ENCODE peak calls at places on chromosome 18, in five cellular contexts. K is cardiac muscle cell; Q is GM23248; L is CD4-positive, alpha-beta memory T cell; G is SK-N-SH. F is an unnamed sample. For H3K4me1, the result is how much of the 10 kb centered on the place peaks cover.

GRCh38 chr18:24632158-24632988 is 171.9 kb downstream of the HRH4 start:
- DNase-seq in K (no peak), Q (no peak), L (no peak), G (no peak), F (no peak)

GRCh38 chr18:27604583-27604982 is 419.5 kb upstream of the CHST9 start:
- DNase-seq in K (no peak), Q (peak), L (no peak), G (no peak), F (no peak)

GRCh38 chr18:62425465-62426190 is 97.2 kb upstream of the ZCCHC2 start:
- DNase-seq in K (peak), Q (peak), L (peak), G (peak), F (peak)

GRCh38 chr18:76803814-76804213 is 18.5 kb upstream of the ZNF236 start:
- DNase-seq in K (peak), Q (peak), L (peak), G (peak), F (no peak)

GRCh38 chr18:136433-136832 is 21.9 kb upstream of the USP14 start:
- DNase-seq in K (no peak), Q (no peak), L (peak), G (peak), F (no peak)

GRCh38 chr18:6891788-6892187 is 162.3 kb downstream of the ARHGAP28 start:
- DNase-seq in K (no peak), Q (peak), L (no peak), G (no peak), F (no peak)

GRCh38 chr18:50009772-50010171 is 185.2 kb downstream of the MYO5B start:
- DNase-seq in K (peak), Q (peak), L (peak), G (peak), F (no peak)

GRCh38 chr18:77203071-77203470 is 46.6 kb upstream of the GALR1 start:
- DNase-seq in K (peak), Q (peak), L (no peak), G (no peak), F (no peak)

GRCh38 chr18:62634991-62635630 is 80.2 kb upstream of the PHLPP1 start:
- DNase-seq in K (no peak), Q (peak), L (no peak), G (no peak), F (no peak)

GRCh38 chr18:8890957-8891464 is 185.7 kb downstream of the MTCL1 start:
- DNase-seq in K (no peak), Q (peak), L (no peak), G (no peak), F (peak)

GRCh38 chr18:70181015-70181414 is 24.5 kb downstream of the RTTN start:
- DNase-seq in K (no peak), Q (peak), L (no peak), G (no peak), F (no peak)

GRCh38 chr18:1056404-1056803 is 151.7 kb downstream of the ADCYAP1 start:
- DNase-seq in K (no peak), Q (no peak), L (no peak), G (no peak), F (no peak)

GRCh38 chr18:52715421-52715820 is 375.4 kb downstream of the DCC start:
- DNase-seq in K (no peak), Q (no peak), L (no peak), G (no peak), F (no peak)

GRCh38 chr18:79599503-79599931 is 80.1 kb upstream of the CTDP1 start:
- DNase-seq in K (no peak), Q (peak), L (no peak), G (no peak), F (no peak)

GRCh38 chr18:61855127-61855991 is 37.4 kb downstream of the RNF152 start:
- DNase-seq in K (no peak), Q (no peak), L (no peak), G (peak), F (no peak)

GRCh38 chr18:9835796-9836195 is 50.0 kb upstream of the TXNDC2 start:
- DNase-seq in K (no peak), Q (no peak), L (no peak), G (peak), F (no peak)

GRCh38 chr18:36366994-36367839 is 69.7 kb downstream of the FHOD3 start:
- DNase-seq in K (peak), Q (no peak), L (no peak), G (no peak), F (no peak)

GRCh38 chr18:78528437-78529228 is 451.0 kb upstream of the SALL3 start:
- DNase-seq in K (peak), Q (no peak), L (no peak), G (no peak), F (no peak)

GRCh38 chr18:58043452-58044369 is at the start of gene NEDD4L:
- DNase-seq in K (peak), Q (peak), L (peak), G (peak), F (peak)

GRCh38 chr18:23935804-23936203 is 78.8 kb upstream of the TTC39C start:
- DNase-seq in K (no peak), Q (no peak), L (peak), G (no peak), F (no peak)

GRCh38 chr18:58362027-58362575 is 266.8 kb downstream of the ALPK2 start:
- DNase-seq in K (no peak), Q (peak), L (no peak), G (no peak), F (no peak)

GRCh38 chr18:59990121-59990818 is 90.5 kb downstream of the PMAIP1 start:
- DNase-seq in K (no peak), Q (no peak), L (no peak), G (no peak), F (no peak)

GRCh38 chr18:26215247-26215970 is 10.8 kb upstream of the TAF4B start:
- DNase-seq in K (no peak), Q (no peak), L (peak), G (no peak), F (no peak)

GRCh38 chr18:46407471-46408166 is 249.4 kb downstream of the LOXHD1 start:
- DNase-seq in K (no peak), Q (peak), L (no peak), G (no peak), F (no peak)

GRCh38 chr18:73514449-73514848 is 633.2 kb downstream of the FBXO15 start:
- DNase-seq in K (no peak), Q (no peak), L (no peak), G (no peak), F (no peak)

DNA sequence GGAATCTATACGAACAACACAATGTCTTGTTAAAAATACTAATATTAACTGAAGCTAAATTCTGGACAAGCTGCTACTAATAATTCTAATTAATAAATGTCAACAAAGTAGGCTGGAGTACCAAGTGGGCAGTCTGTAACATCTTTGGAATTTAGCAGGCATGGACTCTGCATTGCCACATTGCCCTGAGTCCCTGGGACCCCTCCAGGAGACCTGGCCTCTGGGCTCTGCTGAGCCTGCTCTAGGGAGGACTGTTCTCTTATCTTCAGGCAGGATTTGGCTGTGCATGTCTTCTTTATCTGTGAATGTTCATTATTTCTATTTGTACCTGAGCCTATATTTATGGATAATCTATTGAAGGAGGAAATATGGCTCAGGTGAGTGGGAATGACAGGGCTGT is 28.8 kb upstream of the SETBP1 start:
- DNase-seq in K (no peak), Q (peak), L (no peak), G (no peak), F (no peak)
- H3K4me1 ChIP-seq in K (under half), Q (under half), L (under half), G (under half), F (under half)

GRCh38 chr18:44790860-44791259 is 110.2 kb downstream of the SETBP1 start:
- DNase-seq in K (no peak), Q (no peak), L (no peak), G (no peak), F (no peak)

GRCh38 chr18:44793186-44793585 is 112.5 kb downstream of the SETBP1 start:
- DNase-seq in K (no peak), Q (no peak), L (no peak), G (no peak), F (no peak)

GRCh38 chr18:44793685-44794084 is 113.0 kb downstream of the SETBP1 start:
- DNase-seq in K (no peak), Q (no peak), L (no peak), G (no peak), F (no peak)

GRCh38 chr18:44791520-44791919 is 110.8 kb downstream of the SETBP1 start:
- DNase-seq in K (no peak), Q (no peak), L (no peak), G (no peak), F (no peak)

DNA sequence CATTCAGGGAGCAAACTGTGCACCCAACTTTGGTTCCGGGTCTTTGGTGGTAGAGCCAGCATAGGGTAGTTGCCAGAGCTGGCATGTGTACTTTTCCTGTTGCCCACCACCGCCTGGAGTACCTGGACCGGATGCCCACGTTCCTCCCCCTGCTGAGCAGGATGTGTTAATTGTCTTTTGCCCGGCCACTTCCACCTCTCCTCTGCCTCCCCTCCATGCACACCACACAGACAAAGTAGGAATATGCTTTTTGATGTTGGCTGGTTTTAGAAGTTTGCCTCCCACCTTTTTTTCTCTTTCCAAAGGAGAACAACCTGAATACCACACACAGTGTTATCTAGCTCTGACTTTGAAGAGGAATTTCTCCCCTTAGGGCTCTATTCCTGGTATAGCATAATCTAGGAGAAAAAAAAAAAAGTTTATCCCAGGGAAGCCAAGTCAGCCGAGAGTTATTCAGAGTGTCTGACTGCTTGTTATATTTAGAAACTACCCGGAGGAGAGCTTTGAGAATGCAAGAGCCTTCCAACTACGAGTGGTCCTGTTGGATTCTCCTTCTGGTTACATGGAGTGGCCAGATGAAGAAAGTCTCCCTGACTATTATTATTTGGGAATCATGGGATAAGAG is 111.9 kb downstream of the SETBP1 start:
- DNase-seq in K (peak), Q (peak), L (no peak), G (no peak), F (no peak)
- H3K4me1 ChIP-seq in K (half or more), Q (under half), L (under half), G (under half), F (under half)

GRCh38 chr18:3015203-3015590 is 2.3 kb upstream of the LPIN2 start:
- DNase-seq in K (no peak), Q (peak), L (no peak), G (no peak), F (no peak)
- H3K4me1 ChIP-seq in K (under half), Q (under half), L (half or more), G (under half), F (under half)

DNA sequence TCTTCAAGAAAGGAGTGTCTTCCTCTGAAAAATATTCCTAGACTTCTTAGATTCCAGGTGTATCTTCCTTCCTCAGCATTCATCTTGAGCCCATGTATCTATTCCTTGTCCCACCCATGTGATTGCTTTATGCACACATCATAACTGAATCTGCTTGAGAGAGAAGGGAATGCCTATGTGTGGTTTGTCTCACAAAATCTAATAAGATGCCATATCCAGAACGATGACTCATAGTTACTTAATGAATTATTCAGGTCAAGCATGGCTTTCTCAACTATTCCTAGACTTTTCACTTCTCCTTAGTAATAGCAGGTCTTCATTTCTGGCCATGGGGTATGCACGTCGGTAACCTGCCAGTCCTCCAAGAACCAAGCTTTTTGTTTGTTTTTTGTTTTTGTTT is 121.8 kb downstream of the SETBP1 start:
- DNase-seq in K (no peak), Q (peak), L (no peak), G (no peak), F (no peak)
- H3K4me1 ChIP-seq in K (half or more), Q (under half), L (under half), G (under half), F (under half)